ENCODE peak calls at places on chromosomes 13 and 19, in five cellular contexts. T, E, M, Y and I are unnamed samples.

GRCh38 chr13:110910013-110910890 is 4.6 kb downstream of the ANKRD10 start:
- DNase-seq in T (no peak), E (no peak), M (no peak), Y (no peak), I (no peak)

GRCh38 chr19:3250675-3251074 is 26.2 kb downstream of the CELF5 start:
- DNase-seq in T (peak; percentile 61), E (no peak), M (no peak), Y (no peak), I (no peak)

GRCh38 chr13:110771194-110771593 is 57.7 kb downstream of the ING1 start:
- DNase-seq in T (no peak), E (no peak), M (no peak), Y (peak; percentile 31), I (no peak)

GRCh38 chr19:28208745-28209144 is 1004.2 kb downstream of the UQCRFS1 start:
- DNase-seq in T (no peak), E (no peak), M (no peak), Y (no peak), I (no peak)

GRCh38 chr13:26971990-26972888 is 199.4 kb downstream of the USP12 start:
- DNase-seq in T (peak; percentile 54), E (peak; percentile 68), M (no peak), Y (no peak), I (no peak)

GRCh38 chr19:2033825-2034159 is 17.3 kb downstream of the MKNK2 start:
- DNase-seq in T (no peak), E (no peak), M (no peak), Y (no peak), I (no peak)

GRCh38 chr19:31693131-31693700 is 344.0 kb upstream of the TSHZ3 start:
- DNase-seq in T (no peak), E (no peak), M (no peak), Y (no peak), I (no peak)

GRCh38 chr13:60332682-60333081 is 64.3 kb upstream of the TDRD3 start:
- DNase-seq in T (no peak), E (no peak), M (no peak), Y (no peak), I (no peak)

GRCh38 chr13:108705031-108705430 is 75.6 kb downstream of the MYO16 start:
- DNase-seq in T (no peak), E (no peak), M (no peak), Y (no peak), I (no peak)

GRCh38 chr19:32570081-32570785 is 10.8 kb upstream of the PDCD5 start:
- DNase-seq in T (peak; percentile 72), E (peak; percentile 44), M (no peak), Y (peak; percentile 50), I (peak; percentile 18)

GRCh38 chr13:43428545-43429287 is 358.1 kb downstream of the ENOX1 start:
- DNase-seq in T (no peak), E (no peak), M (no peak), Y (no peak), I (no peak)

GRCh38 chr19:2476451-2477140 is 669 bp downstream of the GADD45B start:
- DNase-seq in T (peak; percentile 78), E (peak; percentile 52), M (no peak), Y (peak; percentile 50), I (no peak)

GRCh38 chr13:31150315-31150985 is 11.3 kb downstream of the HSPH1 start:
- DNase-seq in T (no peak), E (no peak), M (no peak), Y (no peak), I (no peak)

GRCh38 chr19:18496167-18496979 is 25.5 kb downstream of the ELL start:
- DNase-seq in T (peak; percentile 67), E (peak; percentile 93), M (no peak), Y (no peak), I (no peak)

GRCh38 chr19:18173054-18173571 is 500 bp upstream of the IFI30 start:
- DNase-seq in T (no peak), E (no peak), M (no peak), Y (peak; percentile 40), I (no peak)

GRCh38 chr19:1860133-1860775 is 3.1 kb downstream of the KLF16 start:
- DNase-seq in T (no peak), E (peak; percentile 72), M (no peak), Y (peak; percentile 72), I (no peak)

GRCh38 chr13:87671824-87672603 is 843 bp downstream of the SLITRK5 start:
- DNase-seq in T (no peak), E (peak; percentile 10), M (no peak), Y (no peak), I (no peak)

GRCh38 chr13:65378943-65379519 is 1851.1 kb downstream of the PCDH9 start:
- DNase-seq in T (no peak), E (no peak), M (no peak), Y (no peak), I (no peak)

GRCh38 chr19:16889883-16890460 is 1.2 kb downstream of the F2RL3 start:
- DNase-seq in T (no peak), E (no peak), M (no peak), Y (no peak), I (no peak)

GRCh38 chr19:55146648-55147218 is 2.3 kb downstream of the TNNT1 start:
- DNase-seq in T (no peak), E (no peak), M (no peak), Y (no peak), I (no peak)
- H3K4me3 ChIP-seq in T (no peak overlapping the region), E (no peak overlapping the region), M (no peak overlapping the region), Y (no peak overlapping the region), I (peak overlapping the region; percentile 7)

DNA sequence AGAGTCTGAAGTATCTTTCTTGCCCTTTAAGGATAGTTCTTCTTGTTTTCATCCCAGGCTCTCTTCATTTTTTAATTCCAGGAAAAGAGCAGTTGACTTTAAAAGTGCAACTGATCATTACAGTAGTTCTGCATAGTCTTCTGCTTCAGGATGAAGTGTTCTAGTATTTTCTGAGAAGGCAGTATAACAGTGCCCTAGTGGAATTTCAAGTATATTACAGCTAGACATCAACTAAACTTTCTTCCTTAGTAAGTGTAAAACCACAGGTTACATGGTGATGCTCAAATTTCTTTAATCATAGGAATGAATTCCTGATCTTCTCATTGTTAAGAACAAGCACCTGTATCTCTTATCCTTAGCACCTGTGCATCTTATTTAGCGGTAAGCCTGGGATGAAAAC is 10.9 kb downstream of the NUFIP1 start:
- DNase-seq in T (no peak), E (no peak), M (no peak), Y (no peak), I (no peak)
- TF ChIP-seq CTCF in T (no peak), E (no peak), M (no peak), Y (no peak), I (no peak)

DNA sequence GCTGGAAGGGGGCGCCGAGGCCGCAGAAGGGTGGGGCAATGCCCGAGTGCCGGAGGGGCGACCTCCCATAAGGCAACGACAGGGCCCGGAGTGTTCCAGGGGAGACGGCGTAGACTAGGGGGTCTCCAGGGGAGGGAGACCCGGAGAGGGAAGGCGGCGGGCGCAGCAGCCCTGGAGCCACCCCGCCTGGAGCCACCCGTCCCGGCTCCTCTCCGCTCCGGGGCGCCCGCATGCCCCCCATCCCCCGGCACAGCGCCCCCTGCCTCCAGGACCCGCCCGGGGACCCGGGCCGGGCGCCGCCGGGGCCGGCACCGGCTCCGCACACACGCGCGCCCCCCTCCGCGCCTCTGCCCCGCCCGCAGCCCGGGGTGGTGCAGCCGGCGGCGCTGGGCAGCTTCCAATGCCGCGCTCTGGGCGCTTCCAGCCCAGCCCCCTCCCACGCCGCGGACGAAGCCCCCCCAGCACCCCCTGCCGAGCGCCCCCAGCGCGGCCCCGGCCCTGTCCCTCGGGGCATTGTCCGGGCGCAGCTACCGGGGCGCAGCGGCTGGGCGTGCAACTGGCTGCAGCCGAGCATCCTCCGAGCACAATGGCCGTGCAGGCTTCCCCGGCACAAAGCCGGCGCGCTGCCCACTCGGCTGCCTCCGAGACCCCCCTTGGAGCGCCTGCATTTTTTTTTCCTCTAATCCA is 519 bp downstream of the PTPRS start:
- DNase-seq in T (no peak), E (peak; percentile 16), M (no peak), Y (no peak), I (no peak)
- H3K27ac ChIP-seq in T (no peak overlapping the region), E (no peak overlapping the region), M (no peak overlapping the region), Y (no peak overlapping the region), I (peak overlapping the region; percentile 31)

GRCh38 chr19:43783636-43784035 is 2.9 kb upstream of the KCNN4 start:
- DNase-seq in T (no peak), E (no peak), M (no peak), Y (no peak), I (no peak)

GRCh38 chr19:43781630-43782310 is 997 bp upstream of the KCNN4 start:
- DNase-seq in T (no peak), E (no peak), M (no peak), Y (no peak), I (no peak)

GRCh38 chr19:43782311-43782660 is 1.5 kb upstream of the KCNN4 start:
- DNase-seq in T (no peak), E (no peak), M (no peak), Y (no peak), I (no peak)

GRCh38 chr19:43784251-43784980 is 3.6 kb upstream of the KCNN4 start:
- DNase-seq in T (peak; percentile 70), E (peak; percentile 29), M (no peak), Y (no peak), I (peak; percentile 55)

GRCh38 chr19:43782689-43783231 is 2.0 kb upstream of the KCNN4 start:
- DNase-seq in T (no peak), E (no peak), M (no peak), Y (no peak), I (no peak)
- H3K4me3 ChIP-seq in T (no peak overlapping the region), E (no peak overlapping the region), M (no peak overlapping the region), Y (no peak overlapping the region), I (no peak overlapping the region)